ENCODE peak calls at places on chromosomes 2 and 18, in four cellular contexts. H is left ventricle myocardium inferior, I is Panc1, U is fibroblast of lung. Y is an unnamed sample. For H3K9me3, the result is how much of the 10 kb centered on the place peaks cover.

GRCh38 chr2:104853401-104853925 is 452 bp upstream of the POU3F3 start:
- DNase-seq in H (no peak), I (no peak), U (no peak), Y (no peak)

GRCh38 chr2:25043241-25043867 is 1.5 kb downstream of the EFR3B start:
- DNase-seq in H (no peak), I (peak), U (peak), Y (no peak)

GRCh38 chr18:44458777-44459176 is 221.9 kb upstream of the SETBP1 start:
- DNase-seq in H (no peak), I (no peak), U (peak), Y (no peak)

GRCh38 chr18:34643982-34644381 is 66.1 kb upstream of the DTNA start:
- DNase-seq in H (no peak), I (no peak), U (peak), Y (no peak)

GRCh38 chr2:70964596-70965386 is 13.6 kb upstream of the ANKRD53 start:
- DNase-seq in H (peak), I (no peak), U (peak), Y (peak)

GRCh38 chr2:15241208-15241607 is 319.9 kb downstream of the NBAS start:
- DNase-seq in H (no peak), I (no peak), U (no peak), Y (no peak)

GRCh38 chr2:170685591-170685990 is 29.5 kb upstream of the SP5 start:
- DNase-seq in H (no peak), I (no peak), U (no peak), Y (no peak)

GRCh38 chr2:55115795-55116597 is 65.7 kb upstream of the RTN4 start:
- DNase-seq in H (no peak), I (no peak), U (peak), Y (no peak)

GRCh38 chr18:32208012-32208411 is 18.2 kb downstream of the MEP1B start:
- DNase-seq in H (no peak), I (no peak), U (no peak), Y (no peak)

GRCh38 chr2:14524803-14525080 is 107.8 kb upstream of the LRATD1 start:
- DNase-seq in H (no peak), I (no peak), U (peak), Y (no peak)

DNA sequence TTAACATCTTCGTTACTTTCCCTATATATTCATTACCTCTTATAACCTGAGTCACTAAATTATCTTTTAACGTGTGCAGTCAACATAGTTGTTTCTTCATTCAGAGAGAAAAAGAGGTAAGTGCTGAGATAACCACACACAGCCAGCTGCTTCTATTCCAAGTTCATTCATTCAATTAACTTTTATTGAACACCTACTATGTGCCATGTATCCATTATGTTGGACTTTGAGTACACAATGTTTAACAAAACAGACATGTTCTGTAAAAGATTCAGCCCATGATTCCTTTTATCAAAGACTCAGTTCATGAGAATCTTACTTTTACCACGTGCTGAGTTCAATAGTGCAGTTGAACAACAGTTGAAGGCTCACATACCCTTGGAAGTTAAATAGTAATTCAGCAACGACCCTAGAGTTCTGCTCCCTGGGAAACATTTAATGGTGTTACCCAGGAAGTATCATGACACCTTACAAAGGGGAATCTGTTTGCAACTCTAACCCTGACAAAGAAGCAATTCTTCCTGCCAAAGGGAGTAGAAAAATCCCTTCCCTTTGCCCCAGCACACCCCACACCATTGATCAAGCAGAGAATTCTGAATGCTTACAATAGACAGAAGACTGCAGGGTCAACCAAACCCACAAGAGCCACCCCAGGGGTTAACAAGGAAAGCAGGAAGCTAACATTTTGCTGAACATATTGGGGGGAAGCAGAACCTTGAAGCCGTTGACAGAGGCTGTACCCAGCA is 595.8 kb downstream of the STK39 start:
- DNase-seq in H (no peak), I (no peak), U (no peak), Y (no peak)
- H3K4me3 ChIP-seq in H (no peak), I (no peak), U (no peak), Y (no peak)

DNA sequence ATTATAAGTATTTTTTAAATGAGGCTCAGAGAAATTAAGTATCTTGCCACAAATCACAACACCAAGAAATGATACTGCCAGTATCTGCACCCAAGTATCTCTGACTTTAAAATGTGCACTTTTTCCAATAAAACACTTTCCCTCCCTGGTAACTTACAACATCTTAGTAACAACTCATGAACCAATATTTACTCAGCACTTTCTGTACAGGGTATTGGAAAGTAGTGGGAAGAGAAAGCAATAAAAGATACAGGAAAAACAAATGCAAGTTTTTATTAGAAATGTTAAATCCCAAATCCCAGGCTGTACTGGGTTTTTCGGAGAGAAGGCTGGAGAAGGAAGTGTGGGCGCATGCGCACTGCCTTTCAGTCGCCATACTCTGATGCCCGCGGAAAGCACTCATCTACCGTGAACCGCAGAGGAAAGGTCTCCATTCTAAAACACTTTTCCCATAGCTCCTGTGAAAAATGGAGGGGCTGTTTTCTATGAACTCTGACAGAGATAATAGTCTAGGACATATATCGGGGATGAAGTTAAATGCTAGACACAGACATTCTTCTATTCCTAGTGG is 52.1 kb downstream of the L3MBTL4 start:
- DNase-seq in H (no peak), I (no peak), U (no peak), Y (no peak)
- H3K9me3 ChIP-seq in H (under half), I (under half), U (under half), Y (under half)

GRCh38 chr18:28281400-28281799 is 104.5 kb upstream of the CDH2 start:
- DNase-seq in H (no peak), I (no peak), U (peak), Y (no peak)
- TF ChIP-seq CTCF in H (no peak), I (no peak), U (no peak), Y (no peak)

GRCh38 chr18:55779461-55779710 is 191.4 kb upstream of the TCF4 start:
- DNase-seq in H (peak), I (no peak), U (no peak), Y (no peak)
- H3K4me3 ChIP-seq in H (peak), I (peak), U (peak), Y (no peak)

DNA sequence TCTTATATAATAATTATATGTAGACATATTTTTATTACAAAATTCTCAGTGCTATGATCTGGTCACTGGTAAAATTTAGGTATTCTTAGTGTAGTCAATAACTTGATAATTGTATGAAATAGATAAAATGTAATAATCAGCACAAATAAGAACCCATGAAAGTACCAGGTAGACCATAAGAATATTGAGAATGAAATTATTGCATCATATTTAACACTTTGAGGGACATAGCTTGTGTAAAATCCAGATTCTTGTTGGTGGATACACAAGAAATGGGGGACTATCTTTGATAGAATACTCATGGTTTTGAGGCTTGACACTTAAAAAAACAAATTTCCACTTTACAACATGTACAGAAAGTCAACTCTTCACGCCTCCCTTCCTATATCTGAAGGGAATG is 898.8 kb upstream of the DDX18 start:
- DNase-seq in H (no peak), I (no peak), U (no peak), Y (no peak)
- H3K9me3 ChIP-seq in H (under half), I (under half), U (under half), Y (under half)

GRCh38 chr2:219521066-219521880 is 7.0 kb downstream of the ASIC4 start:
- DNase-seq in H (no peak), I (no peak), U (peak), Y (no peak)
- TF ChIP-seq CTCF in H (peak), I (peak), U (peak), Y (no peak)

Y was measured in mucosa of descending colon.